ENCODE peak calls at places on chromosomes 1 and 21, in five cellular contexts. H, R, C, Y and V are unnamed samples.

GRCh38 chr1:182309631-182310351 is 81.8 kb downstream of the GLUL start:
- DNase-seq in Y (no peak), C (no peak), R (no peak), H (no peak), V (no peak)

GRCh38 chr1:32464716-32465540 is at the start of gene ZBTB8B:
- DNase-seq in Y (peak), H (no peak), R (peak), C (peak), V (peak)

GRCh38 chr1:21289700-21290545 is at the start of gene ECE1:
- DNase-seq in R (peak), Y (peak), C (no peak), H (no peak), V (peak)

GRCh38 chr1:165355221-165355976 is 1.1 kb downstream of the LMX1A start:
- DNase-seq in Y (no peak), R (no peak), H (no peak), C (no peak), V (no peak)

GRCh38 chr1:161077426-161077825 is 7.7 kb upstream of the ARHGAP30 start:
- DNase-seq in R (no peak), C (no peak), Y (no peak), H (no peak), V (no peak)

GRCh38 chr1:167561753-167562152 is 8.2 kb upstream of the CREG1 start:
- DNase-seq in H (no peak), R (no peak), C (no peak), Y (no peak), V (no peak)

GRCh38 chr21:25324666-25325065 is 282.6 kb downstream of the MRPL39 start:
- DNase-seq in C (no peak), H (no peak), R (no peak), Y (no peak), V (no peak)

GRCh38 chr21:25583370-25584133 is 23.7 kb downstream of the MRPL39 start:
- DNase-seq in H (no peak), C (no peak), R (no peak), Y (no peak), V (no peak)

GRCh38 chr1:22018583-22019559 is 17.4 kb downstream of the CELA3A start:
- DNase-seq in R (peak), C (no peak), H (peak), Y (peak), V (peak)

GRCh38 chr1:54376085-54377039 is 29.8 kb downstream of the SSBP3 start:
- DNase-seq in R (no peak), H (no peak), Y (no peak), C (no peak), V (no peak)

GRCh38 chr21:46553993-46554392 is 50.9 kb downstream of the S100B start:
- DNase-seq in H (no peak), Y (no peak), C (no peak), R (no peak), V (no peak)

GRCh38 chr1:116820362-116820761 is 66.1 kb downstream of the CD2 start:
- DNase-seq in Y (no peak), R (no peak), C (no peak), H (no peak), V (no peak)

GRCh38 chr1:94014635-94015488 is 105.6 kb upstream of the GCLM start:
- DNase-seq in H (no peak), Y (no peak), C (no peak), R (no peak), V (no peak)

GRCh38 chr1:209755926-209756607 is at the start of gene TRAF3IP3:
- DNase-seq in H (no peak), C (no peak), Y (no peak), R (peak), V (no peak)

GRCh38 chr21:44370771-44371410 is 17.5 kb downstream of the TRPM2 start:
- DNase-seq in Y (no peak), R (no peak), C (no peak), H (no peak), V (no peak)

GRCh38 chr1:47351305-47351704 is 17.7 kb downstream of the CMPK1 start:
- DNase-seq in R (no peak), Y (no peak), C (no peak), H (no peak), V (no peak)

GRCh38 chr1:226702957-226703831 is 35.9 kb downstream of the ITPKB start:
- DNase-seq in Y (peak), C (peak), H (no peak), R (peak), V (peak)

GRCh38 chr1:74763714-74764301 is 30.9 kb downstream of the TYW3 start:
- DNase-seq in R (no peak), C (no peak), Y (no peak), H (no peak), V (no peak)

GRCh38 chr1:111199881-111200801 is at the start of gene DENND2D:
- DNase-seq in C (no peak), R (peak), H (no peak), Y (no peak), V (no peak)

GRCh38 chr1:36517019-36517387 is 34.3 kb upstream of the CSF3R start:
- DNase-seq in Y (no peak), R (no peak), C (no peak), H (no peak), V (no peak)

GRCh38 chr1:223084466-223084865 is 58.6 kb downstream of the TLR5 start:
- DNase-seq in R (no peak), H (no peak), C (no peak), Y (no peak), V (no peak)

GRCh38 chr21:45076245-45076661 is 1.9 kb downstream of the ADARB1 start:
- DNase-seq in C (no peak), H (no peak), Y (no peak), R (no peak), V (no peak)

GRCh38 chr21:36207577-36208320 is 51.1 kb downstream of the DOP1B start:
- DNase-seq in H (no peak), R (no peak), C (no peak), Y (peak), V (no peak)

GRCh38 chr1:78420185-78420584 is 70.6 kb upstream of the PTGFR start:
- DNase-seq in H (no peak), Y (no peak), C (no peak), R (no peak), V (no peak)

GRCh38 chr1:212595787-212596714 is 12.5 kb upstream of the ATF3 start:
- DNase-seq in H (peak), R (no peak), Y (peak), C (peak), V (no peak)

DNA sequence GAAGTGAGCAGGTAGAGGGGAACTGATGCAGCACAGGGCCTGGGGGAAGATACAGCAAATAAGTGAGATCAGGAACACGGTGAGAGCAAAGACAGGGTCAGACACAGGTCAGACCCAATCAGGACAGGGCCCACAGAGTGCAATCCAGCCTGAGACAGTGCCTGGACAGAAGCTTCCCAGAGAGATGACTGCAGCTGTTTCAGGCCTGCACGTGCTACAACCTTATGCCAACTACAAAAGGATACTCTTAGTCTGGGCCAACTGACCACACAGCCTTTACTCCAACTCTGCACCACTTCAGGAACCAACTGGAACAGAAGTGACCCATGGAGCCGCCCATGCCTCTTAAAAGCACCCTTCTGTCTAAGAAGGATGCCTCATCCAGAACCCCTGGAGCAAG is 228.0 kb downstream of the TOMM20 start:
- DNase-seq in Y (no peak), R (no peak), C (no peak), H (no peak), V (no peak)
- TF ChIP-seq CTCF in Y (no peak), R (no peak), C (no peak), H (no peak), V (no peak)

GRCh38 chr1:12014141-12014981 is 4.9 kb upstream of the MIIP start:
- DNase-seq in C (no peak), Y (no peak), R (peak), H (no peak), V (no peak)
- TF ChIP-seq CTCF in C (no peak), Y (no peak), R (no peak), H (no peak), V (peak)

GRCh38 chr1:178587975-178588374 is 75.1 kb downstream of the TEX35 start:
- DNase-seq in R (no peak), C (no peak), Y (no peak), H (no peak), V (no peak)
- TF ChIP-seq CTCF in R (no peak), C (no peak), Y (no peak), H (no peak), V (no peak)

DNA sequence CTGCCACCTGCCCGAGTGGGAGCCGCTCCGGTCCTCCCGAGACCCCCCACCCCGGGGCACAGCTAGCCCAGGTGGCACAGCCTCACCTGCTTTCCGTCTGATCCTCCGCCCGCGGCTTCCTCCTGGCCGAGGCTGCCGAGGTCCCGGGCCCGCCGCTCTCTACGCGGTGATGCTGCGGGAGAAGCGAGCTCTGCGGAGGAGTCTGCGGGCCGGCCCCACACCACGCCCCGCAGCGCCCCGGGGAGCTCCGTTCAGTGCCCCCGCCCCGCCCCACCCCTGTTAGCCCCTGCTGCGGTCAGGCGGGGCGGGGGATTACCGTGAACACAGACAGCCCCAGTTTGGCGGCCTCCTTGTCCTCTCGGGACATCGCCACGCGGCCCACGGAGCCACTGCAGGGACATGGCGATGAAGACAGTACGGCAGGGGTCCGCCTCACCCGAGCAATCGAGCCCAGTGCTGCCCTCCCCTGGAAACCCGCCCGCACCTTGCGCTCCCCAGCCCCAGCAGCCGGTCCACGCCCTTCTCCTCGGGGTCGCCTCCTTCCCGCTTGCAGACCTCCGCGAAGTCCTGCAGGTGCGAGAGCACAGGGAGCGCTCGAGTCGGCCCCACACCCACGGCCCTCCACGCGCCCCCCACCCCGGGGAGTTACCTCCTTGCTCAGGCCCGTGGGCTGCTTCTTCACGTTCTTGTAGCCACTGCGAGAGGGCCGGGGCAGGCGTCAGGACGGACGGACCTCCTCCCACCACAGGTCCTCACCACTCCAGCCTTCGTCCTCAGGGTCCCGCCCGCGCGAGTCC is 933 bp downstream of the C1orf35 start:
- DNase-seq in H (no peak), R (no peak), C (no peak), Y (peak), V (peak)
- TF ChIP-seq CTCF in H (no peak), R (peak), C (no peak), Y (no peak), V (peak)

GRCh38 chr1:234393190-234393589 is 19.9 kb downstream of the COA6 start:
- DNase-seq in R (no peak), Y (no peak), C (no peak), H (no peak), V (no peak)
- TF ChIP-seq CTCF in R (no peak), Y (no peak), C (no peak), H (no peak), V (no peak)

GRCh38 chr1:214660900-214661299 is 57.9 kb downstream of the CENPF start:
- DNase-seq in Y (peak), H (peak), C (no peak), R (no peak), V (peak)
- TF ChIP-seq CTCF in Y (peak), H (peak), C (no peak), R (peak), V (peak)

GRCh38 chr1:180778782-180779398 is 133.8 kb upstream of the KIAA1614 start:
- DNase-seq in C (no peak), H (no peak), R (no peak), Y (no peak), V (no peak)
- TF ChIP-seq CTCF in C (no peak), H (peak), R (peak), Y (peak), V (peak)

GRCh38 chr1:28758420-28758819 is 21.7 kb downstream of the YTHDF2 start:
- DNase-seq in C (no peak), H (no peak), Y (no peak), R (no peak), V (no peak)

GRCh38 chr1:28759257-28759656 is 22.5 kb downstream of the YTHDF2 start:
- DNase-seq in R (no peak), H (no peak), Y (no peak), C (no peak), V (no peak)

GRCh38 chr1:28755701-28756100 is 19.0 kb downstream of the YTHDF2 start:
- DNase-seq in H (no peak), C (no peak), R (no peak), Y (no peak), V (no peak)

GRCh38 chr1:28761189-28761588 is 24.4 kb downstream of the YTHDF2 start:
- DNase-seq in H (no peak), C (no peak), Y (no peak), R (no peak), V (no peak)

GRCh38 chr1:28756846-28757245 is 20.1 kb downstream of the YTHDF2 start:
- DNase-seq in C (no peak), Y (peak), R (no peak), H (no peak), V (no peak)
- TF ChIP-seq CTCF in C (no peak), Y (no peak), R (peak), H (no peak), V (no peak)

GRCh38 chr1:8739377-8739776 is 78.1 kb downstream of the RERE start:
- DNase-seq in R (no peak), C (no peak), Y (no peak), H (no peak), V (no peak)
- TF ChIP-seq CTCF in R (no peak), C (no peak), Y (no peak), H (peak), V (no peak)